ENCODE peak calls at places on chromosomes 11 and 22, in four cellular contexts. C, S, L and J are unnamed samples.
A peak's percentile ranks its signal among the peaks of the same experiment; 100 is the strongest.

GRCh38 chr22:21718492-21718891 is 17.1 kb downstream of the YPEL1 start:
- DNase-seq in C (no peak), S (no peak), L (no peak), J (no peak)

GRCh38 chr11:70717961-70718595 is 319.7 kb downstream of the CTTN start:
- DNase-seq in C (no peak), S (no peak), L (no peak), J (no peak)

GRCh38 chr11:82080160-82080559 is 653.5 kb downstream of the FAM181B start:
- DNase-seq in S (no peak), L (no peak), C (no peak), J (no peak)

GRCh38 chr22:37401401-37401859 is 25.8 kb downstream of the ELFN2 start:
- DNase-seq in C (peak; percentile 37), L (no peak), S (no peak), J (peak; percentile 66)

GRCh38 chr11:124899376-124900145 is 1.9 kb upstream of the ROBO4 start:
- DNase-seq in C (no peak), L (no peak), S (no peak), J (no peak)

GRCh38 chr11:62921573-62922188 is 518 bp upstream of the CHRM1 start:
- DNase-seq in C (no peak), S (no peak), L (no peak), J (no peak)

GRCh38 chr22:19524170-19525115 is at the start of gene CLDN5:
- DNase-seq in S (peak; percentile 63), L (no peak), C (peak; percentile 79), J (peak; percentile 69)

GRCh38 chr11:567629-568258 is 7.0 kb downstream of the RASSF7 start:
- DNase-seq in C (no peak), S (no peak), L (no peak), J (no peak)

GRCh38 chr11:57703341-57703740 is 8.7 kb downstream of the MED19 start:
- DNase-seq in C (no peak), S (no peak), L (no peak), J (no peak)

GRCh38 chr11:31809857-31810778 is 1.0 kb downstream of the PAX6 start:
- DNase-seq in L (no peak), C (no peak), S (no peak), J (no peak)

GRCh38 chr11:10032991-10033390 is 261.0 kb downstream of the SBF2 start:
- DNase-seq in C (no peak), S (no peak), L (no peak), J (no peak)

GRCh38 chr11:73521621-73522020 is 76.3 kb downstream of the FAM168A start:
- DNase-seq in L (no peak), C (no peak), S (no peak), J (no peak)

GRCh38 chr11:1168256-1168655 is 10.5 kb downstream of the MUC5AC start:
- DNase-seq in C (no peak), L (no peak), S (no peak), J (peak; percentile 1)

GRCh38 chr22:39481054-39481453 is 21.0 kb upstream of the MIEF1 start:
- DNase-seq in L (no peak), C (no peak), S (no peak), J (no peak)

GRCh38 chr11:78647266-78647915 is 72.7 kb upstream of the NARS2 start:
- DNase-seq in S (no peak), L (no peak), C (no peak), J (no peak)

GRCh38 chr11:4393209-4394196 is at the start of gene TRIM21:
- DNase-seq in L (peak; percentile 86), C (peak; percentile 90), S (peak; percentile 82), J (peak; percentile 80)

GRCh38 chr11:86938900-86939880 is 16.0 kb downstream of the FZD4 start:
- DNase-seq in C (peak; percentile 32), S (no peak), L (peak; percentile 76), J (no peak)

GRCh38 chr22:32327066-32327465 is 30.6 kb upstream of the RFPL3 start:
- DNase-seq in L (no peak), C (no peak), S (no peak), J (no peak)

GRCh38 chr11:62880231-62880802 is 379 bp upstream of the SLC3A2 start:
- DNase-seq in L (peak; percentile 54), S (no peak), C (no peak), J (no peak)

GRCh38 chr11:86523738-86524602 is 148.4 kb downstream of the ME3 start:
- DNase-seq in L (peak; percentile 100), C (no peak), S (no peak), J (no peak)

GRCh38 chr11:15289718-15290117 is 175.0 kb downstream of the INSC start:
- DNase-seq in L (no peak), C (no peak), S (no peak), J (no peak)

GRCh38 chr11:113839842-113840241 is 35.5 kb downstream of the USP28 start:
- DNase-seq in L (no peak), C (no peak), S (no peak), J (no peak)

GRCh38 chr11:44208976-44209603 is 100.8 kb downstream of the ALX4 start:
- DNase-seq in C (no peak), L (no peak), S (no peak), J (no peak)

GRCh38 chr11:64858467-64859401 is 14.3 kb upstream of the CDC42BPG start:
- DNase-seq in C (peak; percentile 76), L (no peak), S (peak; percentile 79), J (peak; percentile 76)